ENCODE peak calls at places on chromosome 16, in seven cellular contexts. G, F, I, S, U, B and Q are unnamed samples.

GRCh38 chr16:23710008-23710407 is 3.0 kb downstream of the ERN2 start:
- DNase-seq in G (no peak), B (no peak), U (no peak), I (no peak), F (no peak), S (no peak), Q (no peak)

GRCh38 chr16:59905131-59905530 is 1171.0 kb upstream of the GOT2 start:
- DNase-seq in S (no peak), B (no peak), F (no peak), U (no peak), I (no peak), G (no peak), Q (no peak)

GRCh38 chr16:55372792-55373488 is 48.9 kb downstream of the IRX6 start:
- DNase-seq in F (no peak), S (no peak), I (peak), U (no peak), B (no peak), G (no peak), Q (no peak)

GRCh38 chr16:2776500-2777139 is 460 bp downstream of the ELOB start:
- DNase-seq in B (no peak), U (no peak), S (no peak), I (no peak), F (no peak), G (peak), Q (no peak)

GRCh38 chr16:56669840-56670639 is 426 bp downstream of the MT1H start:
- DNase-seq in G (no peak), B (no peak), F (no peak), U (no peak), S (no peak), I (no peak), Q (no peak)

GRCh38 chr16:65731840-65732239 is 610.0 kb upstream of the CDH11 start:
- DNase-seq in S (no peak), F (no peak), U (no peak), B (no peak), G (no peak), I (no peak), Q (no peak)

GRCh38 chr16:48810803-48811453 is 200.9 kb upstream of the N4BP1 start:
- DNase-seq in S (no peak), F (no peak), G (no peak), U (no peak), I (no peak), B (no peak), Q (no peak)

GRCh38 chr16:88622866-88623265 is 15.5 kb upstream of the IL17C start:
- DNase-seq in B (no peak), G (no peak), S (no peak), I (no peak), F (no peak), U (no peak), Q (no peak)

GRCh38 chr16:78703951-78704350 is 604.5 kb downstream of the WWOX start:
- DNase-seq in B (no peak), U (no peak), F (no peak), S (no peak), G (no peak), I (no peak), Q (no peak)

GRCh38 chr16:2490190-2491105 is 15.5 kb downstream of the TBC1D24 start:
- DNase-seq in I (no peak), F (peak), B (no peak), U (no peak), S (no peak), G (no peak), Q (peak)

GRCh38 chr16:79929260-79929977 is 328.9 kb upstream of the MAF start:
- DNase-seq in U (no peak), G (no peak), B (no peak), S (no peak), I (no peak), F (no peak), Q (no peak)

GRCh38 chr16:75326333-75326732 is 74.9 kb upstream of the BCAR1 start:
- DNase-seq in B (no peak), I (no peak), S (no peak), G (no peak), F (no peak), U (no peak), Q (peak)

GRCh38 chr16:89325861-89326471 is 108.5 kb downstream of the ZNF778 start:
- DNase-seq in U (peak), G (no peak), I (peak), S (no peak), F (peak), B (peak), Q (no peak)

GRCh38 chr16:86979984-86980553 is 337.1 kb downstream of the C16orf95 start:
- DNase-seq in I (no peak), B (no peak), S (no peak), F (no peak), U (no peak), G (no peak), Q (no peak)

GRCh38 chr16:78150233-78150632 is 50.8 kb downstream of the WWOX start:
- DNase-seq in S (no peak), U (no peak), I (no peak), F (no peak), B (no peak), G (no peak), Q (no peak)

GRCh38 chr16:72458035-72458434 is 286.1 kb upstream of the PMFBP1 start:
- DNase-seq in F (no peak), G (no peak), U (no peak), B (no peak), S (no peak), I (no peak), Q (no peak)

GRCh38 chr16:4614571-4615388 is at the start of gene UBALD1:
- DNase-seq in F (peak), S (peak), I (peak), B (peak), U (peak), G (peak), Q (peak)

GRCh38 chr16:89042711-89043551 is 50.7 kb upstream of the ACSF3 start:
- DNase-seq in I (no peak), B (no peak), G (no peak), F (no peak), S (no peak), U (no peak), Q (no peak)

GRCh38 chr16:12207939-12208338 is 231.4 kb downstream of the SNX29 start:
- DNase-seq in B (no peak), U (no peak), F (no peak), G (no peak), I (no peak), S (no peak), Q (no peak)